ENCODE peak calls at places on chromosome 7, in five cellular contexts. Z is tibial nerve, R is cardiac fibroblast, N is gastrocnemius medialis, E is body of pancreas. V is an unnamed sample.
A peak's percentile ranks its signal among the peaks of the same experiment; 100 is the strongest.

GRCh38 chr7:149820622-149821190 is 17.5 kb upstream of the ZNF862 start:
- DNase-seq in E (no peak), N (no peak), Z (no peak), R (no peak), V (no peak)

GRCh38 chr7:119896386-119896785 is 376.6 kb upstream of the KCND2 start:
- DNase-seq in Z (no peak), R (no peak), N (no peak), E (no peak), V (no peak)

GRCh38 chr7:6258440-6259182 is 13.8 kb downstream of the CYTH3 start:
- DNase-seq in Z (no peak), R (peak; percentile 97), E (no peak), N (no peak), V (peak; percentile 92)

GRCh38 chr7:129144834-129145668 is 544 bp downstream of the TSPAN33 start:
- DNase-seq in E (no peak), Z (no peak), N (no peak), R (no peak), V (no peak)

GRCh38 chr7:140484951-140485350 is 5.6 kb upstream of the MKRN1 start:
- DNase-seq in N (no peak), R (no peak), Z (no peak), E (no peak), V (no peak)

GRCh38 chr7:98681951-98682350 is 64.9 kb downstream of the NPTX2 start:
- DNase-seq in Z (no peak), R (no peak), N (no peak), E (no peak), V (no peak)

GRCh38 chr7:20791523-20791879 is 4.8 kb upstream of the SP8 start:
- DNase-seq in E (no peak), Z (no peak), N (no peak), R (no peak), V (no peak)

GRCh38 chr7:50376056-50376455 is 71.5 kb downstream of the IKZF1 start:
- DNase-seq in E (no peak), R (no peak), Z (no peak), N (no peak), V (no peak)

GRCh38 chr7:143929224-143929920 is 5.7 kb upstream of the OR2F2 start:
- DNase-seq in E (no peak), R (peak; percentile 35), Z (no peak), N (no peak), V (no peak)

GRCh38 chr7:107025449-107026103 is 18.9 kb upstream of the PRKAR2B start:
- DNase-seq in N (no peak), E (no peak), R (peak; percentile 25), Z (no peak), V (no peak)

GRCh38 chr7:102063736-102064135 is 222.9 kb upstream of the SH2B2 start:
- DNase-seq in N (no peak), Z (no peak), R (peak; percentile 64), E (no peak), V (peak; percentile 62)

GRCh38 chr7:28955723-28956607 is 2.2 kb downstream of the TRIL start:
- DNase-seq in N (peak; percentile 44), R (peak; percentile 37), E (peak; percentile 92), Z (peak; percentile 51), V (peak; percentile 14)

GRCh38 chr7:33868151-33868550 is 37.2 kb upstream of the BMPER start:
- DNase-seq in E (no peak), Z (no peak), R (peak; percentile 47), N (no peak), V (no peak)

GRCh38 chr7:138864667-138865066 is 66.7 kb upstream of the ATP6V0A4 start:
- DNase-seq in E (no peak), R (peak; percentile 90), N (no peak), Z (no peak), V (peak; percentile 65)

GRCh38 chr7:18590744-18591340 is 95.3 kb downstream of the HDAC9 start:
- DNase-seq in Z (no peak), E (no peak), N (no peak), R (peak; percentile 77), V (peak; percentile 69)

GRCh38 chr7:50858528-50859245 is 76.0 kb upstream of the GRB10 start:
- DNase-seq in Z (no peak), N (no peak), E (no peak), R (no peak), V (no peak)

GRCh38 chr7:94069154-94069739 is 65.1 kb upstream of the BET1 start:
- DNase-seq in R (peak; percentile 43), E (no peak), N (no peak), Z (no peak), V (no peak)

GRCh38 chr7:54944179-54944578 is 74.6 kb upstream of the EGFR start:
- DNase-seq in E (no peak), N (no peak), Z (no peak), R (no peak), V (peak; percentile 58)

GRCh38 chr7:114818501-114818900 is 103.4 kb upstream of the MDFIC start:
- DNase-seq in N (no peak), Z (no peak), E (no peak), R (peak; percentile 77), V (peak; percentile 71)

GRCh38 chr7:31747553-31747952 is 60.5 kb downstream of the PPP1R17 start:
- DNase-seq in E (no peak), N (no peak), Z (no peak), R (no peak), V (no peak)

GRCh38 chr7:7103343-7104313 is 78.7 kb upstream of the C1GALT1 start:
- DNase-seq in E (no peak), Z (no peak), R (peak; percentile 87), N (no peak), V (peak; percentile 82)

GRCh38 chr7:143384148-143384547 is 3.0 kb downstream of the ZYX start:
- DNase-seq in Z (no peak), R (peak; percentile 78), N (no peak), E (no peak), V (no peak)

GRCh38 chr7:158585721-158586498 is 1.7 kb downstream of the PTPRN2 start:
- DNase-seq in Z (no peak), N (no peak), R (no peak), E (peak; percentile 75), V (no peak)

GRCh38 chr7:74183653-74184450 is 9.7 kb downstream of the EIF4H start:
- DNase-seq in N (no peak), R (no peak), E (no peak), Z (no peak), V (no peak)

GRCh38 chr7:100837099-100837836 is 9.9 kb upstream of the EPHB4 start:
- DNase-seq in E (peak; percentile 92), Z (peak; percentile 80), N (peak; percentile 66), R (peak; percentile 91), V (peak; percentile 93)
- H3K4me3 ChIP-seq in E (no peak overlapping the region), Z (peak overlapping the region; percentile 30), N (peak overlapping the region; percentile 61), R (peak overlapping the region; percentile 13), V (peak overlapping the region; percentile 28)

GRCh38 chr7:67631496-67631895 is 634.9 kb downstream of the TYW1 start:
- DNase-seq in Z (no peak), N (no peak), R (no peak), E (no peak), V (no peak)

GRCh38 chr7:67636363-67637355 is 640.0 kb downstream of the TYW1 start:
- DNase-seq in R (no peak), Z (no peak), N (no peak), E (no peak), V (no peak)
- TF ChIP-seq CTCF in R (no peak), Z (no peak), N (no peak), E (peak; percentile 28), V (no peak)

DNA sequence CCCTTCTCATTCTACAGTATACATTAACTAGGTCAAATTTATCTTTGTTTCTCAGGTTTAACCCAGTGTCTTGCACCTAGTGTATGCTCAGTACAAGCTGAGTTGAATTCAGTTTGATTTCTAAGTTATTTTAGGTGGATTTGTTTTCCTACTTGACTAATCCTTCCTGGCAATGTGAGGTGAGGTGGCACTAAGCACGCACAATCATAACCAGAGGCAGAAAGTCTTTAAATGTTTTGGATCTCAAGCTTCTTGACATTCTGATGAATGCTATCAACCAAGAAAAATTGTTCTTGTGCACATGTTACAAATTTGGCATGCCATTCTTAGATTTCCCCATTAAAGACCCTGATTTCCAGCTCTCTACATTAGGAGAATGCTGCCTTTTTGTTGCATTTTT is 3.2 kb downstream of the BZW2 start:
- DNase-seq in E (no peak), Z (no peak), R (peak; percentile 70), N (no peak), V (peak; percentile 36)
- H3K4me3 ChIP-seq in E (no peak overlapping the region), Z (no peak overlapping the region), R (no peak overlapping the region), N (no peak overlapping the region), V (no peak overlapping the region)

DNA sequence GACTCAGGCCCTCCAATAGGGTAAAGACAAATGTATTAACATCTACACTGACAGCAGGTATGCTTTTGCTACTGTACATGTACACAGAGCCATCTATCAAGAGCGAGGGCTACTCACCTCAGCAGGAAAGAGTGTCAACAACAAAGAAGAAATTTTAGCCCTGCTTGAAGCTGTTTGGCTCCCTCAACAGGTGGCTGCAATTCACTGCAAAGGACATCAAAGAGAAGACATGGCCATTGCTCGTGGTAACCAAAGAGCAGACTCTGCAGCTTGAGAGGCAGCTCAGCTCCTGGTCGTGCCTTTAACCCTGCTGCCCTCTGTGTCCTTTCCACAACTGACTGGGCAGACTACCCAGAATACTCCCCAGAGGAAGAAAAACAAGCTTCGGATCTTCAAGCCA is 5.1 kb downstream of the AKR1B15 start:
- DNase-seq in Z (no peak), R (peak; percentile 21), N (no peak), E (no peak), V (no peak)
- TF ChIP-seq CTCF in Z (no peak), R (peak; percentile 29), N (no peak), E (peak; percentile 33), V (peak; percentile 36)

GRCh38 chr7:361680-362415 is 71.9 kb downstream of the FOXL3 start:
- DNase-seq in E (no peak), Z (no peak), R (no peak), N (no peak), V (no peak)
- H3K4me3 ChIP-seq in E (no peak overlapping the region), Z (no peak overlapping the region), R (no peak overlapping the region), N (no peak overlapping the region), V (no peak overlapping the region)

GRCh38 chr7:69418865-69419670 is 179.2 kb upstream of the AUTS2 start:
- DNase-seq in N (no peak), Z (no peak), R (no peak), E (no peak), V (no peak)
- TF ChIP-seq CTCF in N (no peak), Z (no peak), R (no peak), E (no peak), V (no peak)

GRCh38 chr7:69517985-69518731 is 80.1 kb upstream of the AUTS2 start:
- DNase-seq in N (peak; percentile 30), E (no peak), R (no peak), Z (peak; percentile 29), V (no peak)
- H3K4me3 ChIP-seq in N (no peak overlapping the region), E (no peak overlapping the region), R (no peak overlapping the region), Z (no peak overlapping the region), V (no peak overlapping the region)

DNA sequence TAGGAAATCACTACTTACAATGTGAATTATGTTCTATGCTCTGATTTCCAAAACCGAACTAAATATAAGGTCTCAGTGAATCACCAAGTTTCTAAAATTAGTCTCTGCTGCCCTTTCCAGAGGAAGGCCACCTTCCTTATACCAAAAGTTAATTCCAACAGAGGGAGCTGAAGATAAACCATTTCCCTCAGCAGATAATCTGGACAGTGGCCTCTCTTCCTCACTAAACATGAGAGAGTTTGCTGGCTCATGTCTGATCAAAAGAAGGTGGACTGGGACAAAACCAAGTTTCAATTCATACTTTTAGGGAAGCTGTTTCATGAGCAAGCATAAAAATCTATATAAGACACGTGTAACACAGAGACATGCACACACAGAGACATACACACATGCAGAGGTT is 6.4 kb downstream of the FEZF1 start:
- DNase-seq in R (no peak), E (no peak), N (no peak), Z (no peak), V (no peak)
- TF ChIP-seq CTCF in R (no peak), E (no peak), N (no peak), Z (no peak), V (no peak)

GRCh38 chr7:100490483-100491191 is 6.9 kb downstream of the NYAP1 start:
- DNase-seq in R (no peak), E (no peak), N (no peak), Z (no peak), V (no peak)
- H3K4me3 ChIP-seq in R (no peak overlapping the region), E (no peak overlapping the region), N (no peak overlapping the region), Z (no peak overlapping the region), V (no peak overlapping the region)

V was measured in astrocyte of the spinal cord.